ENCODE peak calls at places on chromosome 20, in ten cellular contexts. H is Panc1, N is HepG2, M is transverse colon, A is prostate gland, W is suprapubic skin, J is breast epithelium, R is GM23338, B is HCT116, E is sigmoid colon. D is an unnamed sample.

GRCh38 chr20:42961771-42962170 is 227.9 kb downstream of the PTPRT start:
- DNase-seq in M (no peak), H (no peak), R (no peak), B (no peak), W (no peak), A (no peak), J (no peak), E (no peak), N (no peak), D (no peak)

GRCh38 chr20:33859157-33859695 is 48.1 kb downstream of the CHMP4B start:
- DNase-seq in H (peak), W (no peak), A (no peak), J (no peak), M (peak), E (no peak), N (peak), R (no peak), B (no peak), D (peak)

GRCh38 chr20:58127731-58128130 is 100.7 kb downstream of the ANKRD60 start:
- DNase-seq in N (peak), R (no peak), M (no peak), H (no peak), W (peak), B (peak), E (no peak), J (peak), A (peak), D (no peak)

GRCh38 chr20:36173451-36173933 is 19.0 kb downstream of the EPB41L1 start:
- DNase-seq in H (no peak), W (no peak), E (no peak), N (no peak), R (peak), B (no peak), M (no peak), A (no peak), J (no peak), D (peak)

GRCh38 chr20:944774-945410 is 28.8 kb upstream of the ANGPT4 start:
- DNase-seq in N (no peak), J (no peak), M (no peak), R (peak), E (no peak), W (peak), H (no peak), B (no peak), A (no peak), D (no peak)

GRCh38 chr20:62088258-62089127 is 22.8 kb upstream of the TAF4 start:
- DNase-seq in N (peak), J (no peak), E (no peak), R (no peak), W (no peak), H (peak), M (peak), A (no peak), B (peak), D (no peak)

GRCh38 chr20:58647162-58647813 is 3.8 kb upstream of the STX16 start:
- DNase-seq in W (no peak), A (no peak), N (no peak), H (no peak), B (no peak), E (peak), J (peak), R (no peak), M (no peak), D (no peak)

GRCh38 chr20:11379257-11380011 is 538.3 kb upstream of the BTBD3 start:
- DNase-seq in E (no peak), H (no peak), R (peak), J (no peak), W (no peak), B (no peak), N (peak), A (no peak), M (no peak), D (peak)

GRCh38 chr20:1033751-1034419 is 31.8 kb upstream of the RSPO4 start:
- DNase-seq in H (no peak), E (no peak), W (no peak), N (no peak), R (no peak), B (no peak), A (no peak), J (no peak), M (no peak), D (peak)

GRCh38 chr20:46640536-46641311 is 10.5 kb downstream of the SLC13A3 start:
- DNase-seq in M (no peak), B (no peak), N (peak), W (no peak), H (no peak), J (no peak), E (no peak), R (no peak), A (no peak), D (no peak)

GRCh38 chr20:50246367-50247195 is 56.0 kb downstream of the CEBPB start:
- DNase-seq in E (no peak), W (no peak), R (no peak), J (peak), A (peak), M (no peak), H (no peak), N (no peak), B (no peak), D (no peak)

DNA sequence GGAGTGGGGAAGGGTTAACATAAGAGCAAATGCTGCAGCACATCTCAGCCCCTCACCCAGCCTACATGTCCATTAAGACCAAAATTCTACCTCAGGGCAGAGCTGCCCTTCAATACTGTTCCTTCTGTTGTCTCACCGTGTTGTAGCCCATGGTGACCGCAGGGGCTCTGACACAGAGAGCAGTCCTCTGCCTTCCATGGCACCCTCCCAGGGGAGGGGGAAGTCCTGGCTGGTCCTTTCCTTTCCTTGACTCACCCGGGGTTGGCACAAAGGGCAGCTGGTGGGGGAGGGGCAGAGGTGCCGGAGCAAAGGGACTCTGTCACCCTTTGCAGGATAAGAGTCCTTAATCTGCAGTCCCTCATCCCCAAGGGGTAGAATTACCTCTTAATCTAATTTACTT is 15.2 kb downstream of the NKX2-2 start:
- DNase-seq in J (no peak), B (no peak), R (no peak), N (no peak), H (no peak), A (no peak), W (no peak), M (no peak), E (no peak), D (no peak)
- H3K4me3 ChIP-seq in J (no peak), B (no peak), R (no peak), N (no peak), H (no peak), A (no peak), W (no peak), M (no peak), E (no peak), D (no peak)

DNA sequence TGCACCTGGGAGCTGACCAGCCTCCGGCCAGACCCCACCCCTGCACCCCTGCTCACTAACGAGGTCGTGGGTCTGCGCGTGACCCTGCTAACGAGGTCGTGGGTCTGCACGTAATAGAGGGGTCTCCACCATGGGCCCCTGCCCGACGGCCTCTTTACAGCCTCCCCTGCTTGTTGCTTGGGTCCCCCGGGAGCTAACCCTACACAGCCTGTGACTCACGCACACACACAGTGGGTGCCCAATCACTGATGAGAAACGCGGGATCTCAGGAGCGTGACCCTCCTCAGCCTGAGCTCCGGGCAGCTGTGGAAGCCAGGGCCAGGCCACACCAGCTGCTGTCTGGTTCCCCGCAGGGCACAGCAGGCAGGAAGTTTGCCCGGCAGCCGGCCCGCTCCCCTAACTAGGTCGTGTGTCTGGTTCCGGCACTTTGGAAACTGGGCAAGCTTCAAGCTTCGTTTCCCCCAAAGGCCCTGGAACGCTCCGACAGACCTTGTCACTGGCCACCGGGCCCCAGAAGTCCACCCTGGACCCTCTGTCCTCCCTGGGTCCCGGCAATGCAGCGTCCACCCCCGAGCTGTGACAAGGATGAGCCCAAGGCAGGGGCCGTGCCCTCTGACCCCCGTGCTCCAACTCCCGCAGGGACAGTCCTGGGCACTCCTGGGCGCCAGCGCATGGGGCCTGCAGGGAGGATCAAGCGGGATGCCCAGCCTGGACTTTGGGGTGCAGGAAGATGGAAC is 767 bp downstream of the PTK6 start:
- DNase-seq in B (no peak), N (no peak), H (no peak), R (no peak), W (no peak), E (no peak), A (no peak), M (peak), J (peak), D (no peak)
- TF ChIP-seq POLR2AphosphoS5 in B (peak), N (no peak), H (no peak), R (no peak), W (no peak), E (no peak), A (no peak), M (peak), J (no peak), D (no peak)

GRCh38 chr20:17872920-17873319 is 95.7 kb downstream of the SNX5 start:
- DNase-seq in R (no peak), J (no peak), W (peak), E (peak), A (no peak), B (no peak), M (no peak), N (no peak), H (no peak), D (no peak)

GRCh38 chr20:17873410-17874270 is 95.0 kb downstream of the SNX5 start:
- DNase-seq in B (peak), H (no peak), J (peak), M (peak), A (peak), R (peak), W (peak), E (peak), N (peak), D (no peak)

GRCh38 chr20:17874271-17875105 is 94.1 kb downstream of the SNX5 start:
- DNase-seq in B (no peak), W (peak), R (no peak), J (no peak), M (no peak), A (no peak), N (no peak), H (no peak), E (no peak), D (no peak)

GRCh38 chr20:17875981-17876385 is 92.6 kb downstream of the SNX5 start:
- DNase-seq in E (peak), R (peak), N (no peak), J (no peak), A (no peak), W (peak), B (no peak), H (no peak), M (no peak), D (no peak)

GRCh38 chr20:17875106-17875980 is 93.3 kb downstream of the SNX5 start:
- DNase-seq in M (peak), H (no peak), B (no peak), W (peak), R (no peak), A (peak), J (peak), N (peak), E (peak), D (no peak)
- H3K4me3 ChIP-seq in M (no peak), H (no peak), B (no peak), W (no peak), R (no peak), A (peak), J (no peak), N (no peak), E (no peak), D (no peak)

DNA sequence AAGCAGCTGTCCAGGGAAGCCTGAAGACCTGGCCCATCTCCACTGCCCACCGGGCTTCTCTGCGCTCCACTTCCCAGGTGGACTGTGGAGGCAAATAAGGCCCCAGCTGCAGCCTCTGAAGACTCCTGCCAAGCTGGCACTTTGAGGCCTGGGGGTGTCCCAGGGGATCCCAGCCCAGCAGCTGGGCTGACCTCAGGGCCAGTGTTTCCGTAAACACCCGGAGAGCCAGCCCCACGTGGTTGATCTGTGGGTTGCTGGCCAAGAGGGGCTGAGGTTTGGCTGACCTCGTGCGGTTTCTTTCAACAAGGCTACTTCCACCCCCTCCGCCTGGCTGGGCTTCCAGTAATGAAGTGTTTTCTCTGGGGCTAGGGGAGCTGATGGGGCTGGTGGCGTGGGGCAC is 12.4 kb upstream of the CCN5 start:
- DNase-seq in M (peak), A (no peak), W (peak), B (no peak), N (no peak), R (no peak), J (peak), H (no peak), E (peak), D (no peak)
- TF ChIP-seq POLR2AphosphoS5 in M (peak), A (peak), W (peak), B (no peak), N (no peak), R (no peak), J (peak), H (peak), E (no peak), D (no peak)

GRCh38 chr20:24470782-24471582 is 1.6 kb downstream of the SYNDIG1 start:
- DNase-seq in J (no peak), B (no peak), E (peak), H (no peak), A (no peak), R (peak), M (no peak), N (no peak), W (no peak), D (no peak)
- H3K4me3 ChIP-seq in J (peak), B (no peak), E (peak), H (peak), A (peak), R (peak), M (no peak), N (no peak), W (peak), D (no peak)

GRCh38 chr20:20815711-20816455 is 103.4 kb upstream of the RALGAPA2 start:
- DNase-seq in H (no peak), N (no peak), R (peak), M (no peak), J (no peak), A (peak), E (no peak), B (no peak), W (no peak), D (no peak)
- TF ChIP-seq POLR2AphosphoS5 in H (no peak), N (no peak), R (no peak), M (no peak), J (no peak), A (peak), E (no peak), B (no peak), W (no peak), D (no peak)

D was measured in HL-60.